ENCODE peak calls at places on chromosome 14, in eight cellular contexts. One of them, this sample, is unnamed.

GRCh38 chr14:21617614-21618013 is 17.1 kb downstream of the OR10G2 start:
- DNase-seq in breast epithelium: no peak
- DNase-seq in H1: no peak
- DNase-seq in ovary: no peak
- DNase-seq in transverse colon: no peak
- DNase-seq in sigmoid colon: no peak
- DNase-seq in Peyer's patch: no peak
- DNase-seq in A549: no peak
- DNase-seq in this sample: no peak

GRCh38 chr14:64500088-64500487 is 3.5 kb downstream of the ZBTB25 start:
- DNase-seq in Peyer's patch: no peak
- DNase-seq in H1: no peak
- DNase-seq in ovary: no peak
- DNase-seq in breast epithelium: no peak
- DNase-seq in sigmoid colon: no peak
- DNase-seq in transverse colon: no peak
- DNase-seq in A549: no peak
- DNase-seq in this sample: no peak

GRCh38 chr14:56474419-56475022 is 105.1 kb upstream of the TMEM260 start:
- DNase-seq in Peyer's patch: no peak
- DNase-seq in sigmoid colon: no peak
- DNase-seq in breast epithelium: no peak
- DNase-seq in transverse colon: no peak
- DNase-seq in A549: peak
- DNase-seq in ovary: no peak
- DNase-seq in H1: no peak
- DNase-seq in this sample: no peak

GRCh38 chr14:55689971-55690871 is 110.2 kb downstream of the KTN1 start:
- DNase-seq in breast epithelium: no peak
- DNase-seq in H1: no peak
- DNase-seq in ovary: no peak
- DNase-seq in transverse colon: no peak
- DNase-seq in sigmoid colon: no peak
- DNase-seq in Peyer's patch: no peak
- DNase-seq in A549: no peak
- DNase-seq in this sample: no peak

GRCh38 chr14:36268957-36269734 is 51.3 kb downstream of the MBIP start:
- DNase-seq in H1: no peak
- DNase-seq in sigmoid colon: no peak
- DNase-seq in transverse colon: no peak
- DNase-seq in A549: no peak
- DNase-seq in breast epithelium: no peak
- DNase-seq in Peyer's patch: no peak
- DNase-seq in ovary: no peak
- DNase-seq in this sample: no peak

GRCh38 chr14:64569108-64570045 is 19.6 kb downstream of the PPP1R36 start:
- DNase-seq in ovary: peak
- DNase-seq in sigmoid colon: peak
- DNase-seq in A549: peak
- DNase-seq in transverse colon: peak
- DNase-seq in Peyer's patch: no peak
- DNase-seq in H1: no peak
- DNase-seq in breast epithelium: no peak
- DNase-seq in this sample: no peak

GRCh38 chr14:105500036-105500725 is 9.1 kb downstream of the TEDC1 start:
- DNase-seq in ovary: no peak
- DNase-seq in Peyer's patch: no peak
- DNase-seq in breast epithelium: no peak
- DNase-seq in transverse colon: no peak
- DNase-seq in H1: no peak
- DNase-seq in A549: no peak
- DNase-seq in sigmoid colon: peak
- DNase-seq in this sample: no peak

GRCh38 chr14:72598328-72598727 is 295.6 kb downstream of the DPF3 start:
- DNase-seq in ovary: no peak
- DNase-seq in Peyer's patch: peak
- DNase-seq in H1: no peak
- DNase-seq in breast epithelium: no peak
- DNase-seq in sigmoid colon: no peak
- DNase-seq in A549: no peak
- DNase-seq in transverse colon: peak
- DNase-seq in this sample: no peak

GRCh38 chr14:53571990-53572389 is 384.6 kb downstream of the BMP4 start:
- DNase-seq in A549: no peak
- DNase-seq in Peyer's patch: no peak
- DNase-seq in sigmoid colon: no peak
- DNase-seq in transverse colon: no peak
- DNase-seq in H1: peak
- DNase-seq in breast epithelium: no peak
- DNase-seq in ovary: no peak
- DNase-seq in this sample: no peak

GRCh38 chr14:53571589-53571988 is 385.0 kb downstream of the BMP4 start:
- DNase-seq in sigmoid colon: no peak
- DNase-seq in ovary: no peak
- DNase-seq in transverse colon: no peak
- DNase-seq in H1: no peak
- DNase-seq in Peyer's patch: no peak
- DNase-seq in breast epithelium: no peak
- DNase-seq in A549: no peak
- DNase-seq in this sample: no peak

GRCh38 chr14:53567236-53567785 is 389.3 kb downstream of the BMP4 start:
- DNase-seq in Peyer's patch: no peak
- DNase-seq in sigmoid colon: no peak
- DNase-seq in ovary: no peak
- DNase-seq in H1: peak
- DNase-seq in breast epithelium: no peak
- DNase-seq in A549: no peak
- DNase-seq in transverse colon: no peak
- DNase-seq in this sample: no peak

GRCh38 chr14:53569471-53569870 is 387.2 kb downstream of the BMP4 start:
- DNase-seq in sigmoid colon: no peak
- DNase-seq in ovary: no peak
- DNase-seq in breast epithelium: no peak
- DNase-seq in Peyer's patch: no peak
- DNase-seq in A549: no peak
- DNase-seq in H1: no peak
- DNase-seq in transverse colon: no peak
- DNase-seq in this sample: no peak

DNA sequence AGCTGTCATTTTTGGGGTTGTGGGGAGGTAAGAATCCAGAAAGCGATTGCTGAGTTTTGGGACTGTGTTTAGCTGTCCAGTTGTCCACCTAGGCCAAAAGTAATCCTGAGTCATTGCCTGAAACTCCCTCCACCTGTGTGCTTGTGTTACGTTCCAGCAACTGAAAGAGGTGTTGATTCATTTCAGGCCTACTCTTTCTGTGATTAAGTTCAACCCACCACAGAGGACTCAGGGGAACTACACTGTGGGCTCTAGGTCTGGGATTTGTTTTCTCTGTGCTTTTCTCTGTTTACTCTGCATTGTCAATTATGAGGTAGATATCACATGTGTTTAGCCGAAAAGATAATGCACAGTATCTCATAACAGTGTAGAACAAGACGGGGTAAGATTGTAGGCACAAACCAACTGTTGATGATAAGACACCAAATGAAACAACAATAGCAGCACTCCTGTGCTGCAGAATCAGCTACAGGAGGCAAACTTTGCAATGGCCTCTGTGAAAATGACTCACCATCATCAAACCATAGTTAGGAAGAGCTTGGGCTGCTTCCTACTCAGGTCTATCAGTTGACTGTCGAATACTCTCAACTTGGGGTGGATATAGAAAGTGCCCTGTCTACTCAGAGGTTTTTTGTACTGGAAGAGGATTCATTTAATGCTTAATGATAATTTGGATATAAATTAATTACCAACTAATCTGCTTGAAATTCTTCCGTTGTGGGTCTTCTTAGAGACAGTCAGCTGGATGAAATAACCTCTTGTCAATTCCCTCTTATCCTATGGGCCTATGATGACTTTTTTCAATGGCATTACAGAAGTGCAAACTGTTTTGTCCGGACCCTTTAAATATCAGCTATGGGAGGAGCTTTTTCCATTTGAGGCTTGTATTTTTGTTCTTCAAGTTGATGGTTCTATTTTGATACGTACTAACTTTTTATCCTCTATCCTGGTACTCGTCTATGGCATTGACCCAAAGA is 385.9 kb downstream of the BMP4 start:
- DNase-seq in breast epithelium: no peak
- DNase-seq in A549: no peak
- DNase-seq in H1: no peak
- DNase-seq in sigmoid colon: no peak
- DNase-seq in transverse colon: no peak
- DNase-seq in Peyer's patch: no peak
- DNase-seq in ovary: no peak
- DNase-seq in this sample: no peak
- TF ChIP-seq POLR2A in breast epithelium: no peak
- TF ChIP-seq POLR2A in A549: no peak
- TF ChIP-seq POLR2A in H1: no peak
- TF ChIP-seq POLR2A in sigmoid colon: no peak
- TF ChIP-seq POLR2A in transverse colon: no peak
- TF ChIP-seq POLR2A in Peyer's patch: no peak
- TF ChIP-seq POLR2A in ovary: no peak
- TF ChIP-seq POLR2A in this sample: no peak

DNA sequence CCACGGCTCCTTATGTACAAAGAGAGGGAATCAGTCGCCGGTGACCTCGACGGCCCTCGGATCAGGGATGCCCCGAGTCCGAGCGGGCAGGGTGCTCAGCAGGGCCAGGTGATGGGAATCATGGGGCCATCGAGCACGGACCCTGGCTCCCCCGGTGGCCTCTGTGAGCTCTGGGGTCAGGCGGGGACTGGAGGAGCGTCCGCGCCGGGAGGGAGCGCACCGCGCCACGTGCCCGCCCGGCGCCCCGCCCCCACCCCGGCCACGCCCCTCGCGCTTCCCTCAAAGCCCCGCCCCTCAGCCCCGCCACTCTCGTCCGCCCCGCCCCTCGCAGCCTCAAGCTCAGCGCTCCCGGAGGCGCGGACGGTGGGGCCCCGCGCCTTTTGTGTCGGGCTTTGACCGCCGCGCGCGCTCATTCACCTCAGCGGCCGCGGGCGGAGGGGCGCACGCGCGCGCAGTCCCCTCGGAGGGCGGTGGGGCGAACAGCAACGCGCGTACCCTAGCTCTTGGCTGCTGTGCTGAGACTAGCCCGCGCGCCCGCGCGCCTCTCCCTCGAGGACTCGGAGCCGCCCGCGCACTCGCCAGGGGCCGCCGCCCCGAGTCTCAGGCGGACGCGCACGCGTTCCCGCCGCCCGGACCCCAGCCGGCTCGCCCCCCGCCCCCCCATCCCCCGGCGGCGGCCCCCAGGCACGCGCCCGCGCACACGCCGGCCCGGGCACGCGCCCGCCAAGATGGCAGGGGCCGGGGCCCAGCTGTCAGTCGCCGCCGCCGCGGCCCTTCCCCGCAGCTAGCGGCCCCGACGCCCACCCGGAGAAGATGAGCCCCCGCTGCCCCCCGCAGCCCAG is 93.9 kb upstream of the EVL start:
- DNase-seq in transverse colon: peak
- DNase-seq in ovary: peak
- DNase-seq in Peyer's patch: peak
- DNase-seq in H1: peak
- DNase-seq in sigmoid colon: peak
- DNase-seq in breast epithelium: peak
- DNase-seq in A549: peak
- DNase-seq in this sample: peak
- TF ChIP-seq POLR2A in transverse colon: no peak
- TF ChIP-seq POLR2A in ovary: peak
- TF ChIP-seq POLR2A in Peyer's patch: peak
- TF ChIP-seq POLR2A in H1: peak
- TF ChIP-seq POLR2A in sigmoid colon: no peak
- TF ChIP-seq POLR2A in breast epithelium: no peak
- TF ChIP-seq POLR2A in A549: peak
- TF ChIP-seq POLR2A in this sample: peak

DNA sequence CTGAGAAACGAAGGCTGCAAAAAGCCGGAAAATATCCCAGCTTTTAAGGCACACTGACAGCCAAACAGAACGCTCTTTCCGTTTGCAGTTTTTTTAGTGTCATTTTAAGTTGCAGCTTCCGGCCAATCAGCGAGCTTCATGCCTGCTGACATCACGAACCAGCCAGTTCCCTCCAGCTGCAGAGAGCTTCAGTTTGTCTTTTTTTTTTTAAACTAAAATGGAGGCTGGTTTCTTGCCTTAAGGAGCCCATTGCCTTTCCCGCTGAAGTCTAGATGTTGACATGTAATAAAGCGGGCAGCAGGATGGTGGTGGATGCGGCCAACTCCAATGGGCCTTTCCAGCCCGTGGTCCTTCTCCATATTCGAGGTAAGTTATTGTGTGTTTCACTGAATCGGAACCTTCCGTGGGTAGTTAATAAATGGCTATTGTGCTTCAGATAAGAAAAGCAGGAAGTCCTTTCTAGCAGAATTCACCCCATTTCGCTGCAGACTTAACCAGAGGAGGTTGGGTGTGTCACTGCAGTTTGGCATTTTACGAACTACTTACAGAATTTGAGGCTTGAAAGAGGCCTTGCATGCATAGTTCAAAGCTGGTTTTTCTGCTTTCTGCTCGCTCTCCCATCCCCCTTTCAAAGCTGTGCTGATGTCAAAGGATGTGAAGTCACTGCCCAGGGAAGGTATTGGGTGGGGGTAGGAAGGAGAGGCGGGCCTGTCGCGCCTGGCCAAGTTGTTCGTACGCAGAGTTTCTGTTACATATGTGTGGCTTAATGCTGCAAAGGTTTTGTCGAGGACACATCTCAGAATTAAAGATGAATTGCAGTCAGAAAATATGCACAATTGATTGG is 48.4 kb downstream of the PPP2R5C start:
- DNase-seq in Peyer's patch: peak
- DNase-seq in A549: peak
- DNase-seq in ovary: peak
- DNase-seq in transverse colon: peak
- DNase-seq in sigmoid colon: peak
- DNase-seq in breast epithelium: peak
- DNase-seq in H1: peak
- DNase-seq in this sample: peak
- TF ChIP-seq POLR2A in Peyer's patch: peak
- TF ChIP-seq POLR2A in A549: peak
- TF ChIP-seq POLR2A in ovary: peak
- TF ChIP-seq POLR2A in transverse colon: peak
- TF ChIP-seq POLR2A in sigmoid colon: peak
- TF ChIP-seq POLR2A in breast epithelium: peak
- TF ChIP-seq POLR2A in H1: peak
- TF ChIP-seq POLR2A in this sample: peak

GRCh38 chr14:93544212-93544611 is 113.5 kb downstream of the UNC79 start:
- DNase-seq in Peyer's patch: no peak
- DNase-seq in sigmoid colon: no peak
- DNase-seq in H1: no peak
- DNase-seq in breast epithelium: no peak
- DNase-seq in A549: no peak
- DNase-seq in transverse colon: no peak
- DNase-seq in ovary: no peak
- DNase-seq in this sample: no peak

GRCh38 chr14:93546642-93547041 is 115.9 kb downstream of the UNC79 start:
- DNase-seq in Peyer's patch: no peak
- DNase-seq in ovary: no peak
- DNase-seq in transverse colon: no peak
- DNase-seq in H1: no peak
- DNase-seq in sigmoid colon: no peak
- DNase-seq in A549: no peak
- DNase-seq in breast epithelium: no peak
- DNase-seq in this sample: no peak

GRCh38 chr14:93549578-93549977 is 118.8 kb downstream of the UNC79 start:
- DNase-seq in A549: no peak
- DNase-seq in ovary: no peak
- DNase-seq in breast epithelium: no peak
- DNase-seq in Peyer's patch: no peak
- DNase-seq in transverse colon: no peak
- DNase-seq in H1: no peak
- DNase-seq in sigmoid colon: no peak
- DNase-seq in this sample: no peak

GRCh38 chr14:93543766-93544165 is 113.0 kb downstream of the UNC79 start:
- DNase-seq in H1: no peak
- DNase-seq in Peyer's patch: no peak
- DNase-seq in A549: peak
- DNase-seq in sigmoid colon: no peak
- DNase-seq in transverse colon: no peak
- DNase-seq in breast epithelium: no peak
- DNase-seq in ovary: no peak
- DNase-seq in this sample: no peak

GRCh38 chr14:93548102-93548843 is 117.5 kb downstream of the UNC79 start:
- DNase-seq in transverse colon: no peak
- DNase-seq in A549: no peak
- DNase-seq in sigmoid colon: no peak
- DNase-seq in H1: no peak
- DNase-seq in Peyer's patch: no peak
- DNase-seq in ovary: no peak
- DNase-seq in breast epithelium: no peak
- DNase-seq in this sample: no peak
- TF ChIP-seq POLR2A in transverse colon: no peak
- TF ChIP-seq POLR2A in A549: no peak
- TF ChIP-seq POLR2A in sigmoid colon: no peak
- TF ChIP-seq POLR2A in H1: no peak
- TF ChIP-seq POLR2A in Peyer's patch: no peak
- TF ChIP-seq POLR2A in ovary: no peak
- TF ChIP-seq POLR2A in breast epithelium: no peak
- TF ChIP-seq POLR2A in this sample: no peak